ENCODE peak calls at places on chromosome X, in five cellular contexts. D is foreskin fibroblast, B is fibroblast of lung, H is heart left ventricle, O is cardiac muscle cell. G is an unnamed sample.

GRCh38 chrX:135688137-135688536 is 25.3 kb upstream of the CT45A1 start:
- DNase-seq in B (no peak), D (no peak), H (no peak), O (peak), G (no peak)

GRCh38 chrX:28010875-28011274 is 29.6 kb upstream of the DCAF8L1 start:
- DNase-seq in D (no peak), H (no peak), O (no peak), B (no peak), G (no peak)

GRCh38 chrX:11210397-11210796 is 82.8 kb upstream of the AMELX start:
- DNase-seq in D (no peak), B (peak), O (no peak), H (no peak), G (no peak)

GRCh38 chrX:48461830-48462229 is 8.2 kb downstream of the SLC38A5 start:
- DNase-seq in H (no peak), D (no peak), B (no peak), O (no peak), G (no peak)

GRCh38 chrX:133726211-133726630 is 259.2 kb downstream of the GPC3 start:
- DNase-seq in O (no peak), H (no peak), B (peak), D (peak), G (peak)

GRCh38 chrX:15269120-15269519 is 763 bp downstream of the ASB9 start:
- DNase-seq in B (no peak), H (no peak), O (no peak), D (no peak), G (no peak)

GRCh38 chrX:13835825-13836224 is 18.9 kb upstream of the GPM6B start:
- DNase-seq in B (no peak), O (no peak), D (no peak), H (no peak), G (no peak)

GRCh38 chrX:37834937-37835336 is 12.4 kb downstream of the DYNLT3 start:
- DNase-seq in D (no peak), B (no peak), H (no peak), O (no peak), G (no peak)

GRCh38 chrX:55668084-55668483 is 44.9 kb downstream of the FOXR2 start:
- DNase-seq in B (no peak), O (no peak), H (no peak), D (no peak), G (no peak)

GRCh38 chrX:111447298-111447697 is 35.3 kb upstream of the DCX start:
- DNase-seq in B (no peak), H (peak), O (peak), D (no peak), G (no peak)

GRCh38 chrX:151695583-151695930 is 299 bp downstream of the PRRG3 start:
- DNase-seq in B (no peak), O (no peak), D (no peak), H (no peak), G (no peak)

GRCh38 chrX:109830157-109830703 is 97.2 kb upstream of the ACSL4 start:
- DNase-seq in B (no peak), H (no peak), D (no peak), O (no peak), G (no peak)

GRCh38 chrX:15769300-15769954 is 20.9 kb upstream of the ZRSR2 start:
- DNase-seq in B (no peak), D (no peak), H (no peak), O (no peak), G (no peak)

GRCh38 chrX:63511361-63511760 is 160.2 kb upstream of the SPIN4 start:
- DNase-seq in B (no peak), H (no peak), O (no peak), D (no peak), G (peak)

GRCh38 chrX:139106111-139106510 is 394.6 kb upstream of the FGF13 start:
- DNase-seq in B (peak), D (peak), H (no peak), O (no peak), G (no peak)

GRCh38 chrX:110415440-110416167 is 57.0 kb downstream of the RTL9 start:
- DNase-seq in D (no peak), B (peak), O (no peak), H (no peak), G (no peak)

GRCh38 chrX:38754102-38754790 is 47.0 kb upstream of the MID1IP1 start:
- DNase-seq in D (peak), H (no peak), O (peak), B (peak), G (peak)

GRCh38 chrX:100410083-100410590 is at the start of gene PCDH19:
- DNase-seq in O (peak), D (peak), H (peak), B (peak), G (peak)

GRCh38 chrX:119041175-119041574 is 31.6 kb upstream of the CT47C1 start:
- DNase-seq in H (peak), O (peak), D (peak), B (peak), G (no peak)

GRCh38 chrX:109797311-109797975 is 64.4 kb upstream of the ACSL4 start:
- DNase-seq in D (no peak), B (peak), O (no peak), H (no peak), G (peak)

GRCh38 chrX:65451663-65452062 is 82.9 kb downstream of the LAS1L start:
- DNase-seq in H (no peak), B (peak), D (no peak), O (peak), G (no peak)

GRCh38 chrX:133674726-133675470 is 259.6 kb upstream of the GPC4 start:
- DNase-seq in D (no peak), O (peak), B (no peak), H (no peak), G (no peak)

GRCh38 chrX:51641421-51642021 is 22.8 kb upstream of the CENPVL3 start:
- DNase-seq in B (peak), O (peak), D (peak), H (no peak), G (peak)

GRCh38 chrX:56248492-56248891 is 16.3 kb downstream of the KLF8 start:
- DNase-seq in H (peak), O (peak), D (no peak), B (peak), G (no peak)

GRCh38 chrX:26597981-26598380 is 382.0 kb downstream of the MAGEB5 start:
- DNase-seq in H (no peak), O (no peak), B (no peak), D (no peak), G (no peak)

GRCh38 chrX:87582453-87582852 is 64.9 kb downstream of the KLHL4 start:
- DNase-seq in B (no peak), O (no peak), D (no peak), H (no peak), G (no peak)

GRCh38 chrX:129529685-129530281 is 6.5 kb upstream of the SMARCA1 start:
- DNase-seq in B (peak), O (no peak), D (no peak), H (peak), G (no peak)

GRCh38 chrX:44651347-44651746 is 108.7 kb upstream of the FUNDC1 start:
- DNase-seq in H (no peak), O (peak), D (no peak), B (no peak), G (no peak)

GRCh38 chrX:134631404-134632346 is 26.6 kb downstream of the PLAC1 start:
- DNase-seq in O (no peak), D (peak), H (no peak), B (peak), G (no peak)

GRCh38 chrX:30308263-30309138 is 689 bp downstream of the NR0B1 start:
- DNase-seq in O (peak), B (peak), D (no peak), H (no peak), G (no peak)

GRCh38 chrX:1491851-1492349 is 39.2 kb upstream of the ASMTL start:
- DNase-seq in O (peak), H (no peak), B (no peak), D (no peak), G (peak)

GRCh38 chrX:97563531-97564133 is 679.9 kb downstream of the RPA4 start:
- DNase-seq in D (peak), O (no peak), B (peak), H (peak), G (no peak)

GRCh38 chrX:101347859-101348451 is 587 bp downstream of the TIMM8A start:
- DNase-seq in H (no peak), O (no peak), D (no peak), B (peak), G (no peak)

GRCh38 chrX:98071331-98071730 is 1187.6 kb downstream of the RPA4 start:
- DNase-seq in O (no peak), H (no peak), B (no peak), D (no peak), G (no peak)

GRCh38 chrX:41051303-41051702 is 33.9 kb upstream of the USP9X start:
- DNase-seq in B (no peak), H (no peak), D (no peak), O (no peak), G (no peak)
- H3K4me3 ChIP-seq in B (no peak), H (no peak), D (no peak), O (no peak), G (no peak)

DNA sequence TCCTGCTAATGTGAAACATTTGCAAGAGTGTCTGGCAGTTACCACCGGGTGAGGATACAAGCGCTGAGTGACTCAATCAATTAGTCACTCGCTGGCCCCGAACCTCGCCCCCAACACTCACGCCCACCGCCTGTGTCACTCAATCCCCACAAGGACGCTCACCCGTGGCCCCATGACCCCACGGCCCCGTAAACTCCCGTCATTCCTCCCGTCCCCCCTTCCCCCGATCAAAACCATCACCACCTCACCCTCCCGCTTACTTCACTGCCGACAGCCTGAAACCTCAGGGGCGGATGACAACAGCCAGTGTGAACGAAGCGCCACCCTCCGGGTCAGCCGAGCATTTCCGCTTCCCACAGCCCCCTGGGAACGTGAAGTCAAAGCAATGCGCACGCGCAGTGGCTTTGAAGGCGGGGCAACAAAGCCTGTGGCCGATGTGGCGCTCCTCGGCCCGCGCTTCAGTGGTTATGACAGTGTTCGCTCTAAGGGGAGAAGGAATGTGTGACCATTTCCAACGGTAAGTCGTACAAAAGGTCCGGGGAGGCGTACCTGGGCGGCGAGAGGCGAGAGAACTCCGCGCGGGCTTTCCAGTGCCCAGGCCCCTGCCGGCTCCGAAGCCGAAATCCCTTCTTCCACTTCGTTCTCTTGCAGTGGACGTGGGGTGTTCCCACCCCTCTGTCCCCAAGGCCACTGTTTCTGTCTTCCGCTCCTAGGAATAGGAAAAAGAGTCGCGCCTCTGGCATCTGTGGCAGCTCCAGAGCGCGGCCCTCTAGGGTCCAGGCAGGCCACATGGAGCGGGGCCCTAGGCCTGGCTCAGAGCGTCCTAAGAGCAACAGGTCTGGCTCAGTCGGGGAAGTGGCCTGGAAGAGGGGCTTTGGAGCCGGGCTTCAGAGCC is at the start of gene ZNF674:
- DNase-seq in H (peak), O (peak), D (peak), B (peak), G (peak)
- TF ChIP-seq CTCF in H (peak), O (peak), D (peak), B (no peak), G (peak)

DNA sequence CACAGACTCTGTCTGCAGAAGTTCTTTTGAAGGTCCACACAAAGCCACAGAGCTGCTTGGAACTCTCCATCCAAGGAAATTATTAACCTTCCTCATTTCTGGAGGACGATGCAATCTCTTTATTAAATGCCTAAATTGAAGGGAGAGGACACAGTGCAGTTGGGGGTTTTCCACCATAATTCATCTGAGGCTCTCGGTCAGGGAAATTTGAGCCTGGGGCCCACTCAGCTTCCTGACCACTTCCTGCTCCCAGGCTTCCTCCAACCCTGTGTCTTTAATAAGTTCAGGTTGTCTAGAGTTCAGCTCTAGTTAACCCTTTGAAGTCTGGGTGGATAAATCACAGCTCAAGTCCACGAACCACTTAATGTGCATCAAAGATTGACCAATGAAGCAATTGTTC is 58.5 kb downstream of the PRPS1 start:
- DNase-seq in B (no peak), H (no peak), D (no peak), O (no peak), G (no peak)
- H3K4me3 ChIP-seq in B (no peak), H (no peak), D (no peak), O (no peak), G (no peak)

GRCh38 chrX:150643271-150643670 is 49.9 kb upstream of the MTMR1 start:
- DNase-seq in B (peak), D (no peak), O (no peak), H (no peak), G (no peak)
- TF ChIP-seq CTCF in B (no peak), D (no peak), O (peak), H (no peak), G (peak)

GRCh38 chrX:153474718-153475117 is 4.3 kb upstream of the HAUS7 start:
- DNase-seq in D (no peak), O (no peak), H (peak), B (peak), G (no peak)
- H3K4me3 ChIP-seq in D (peak), O (no peak), H (peak), B (no peak), G (no peak)

GRCh38 chrX:154376768-154377167 is 2.3 kb upstream of the EMD start:
- DNase-seq in D (no peak), H (no peak), O (no peak), B (peak), G (no peak)

GRCh38 chrX:154372612-154373022 is 1.8 kb downstream of the FLNA start:
- DNase-seq in O (peak), B (peak), H (no peak), D (no peak), G (no peak)

GRCh38 chrX:154375156-154375504 is 696 bp upstream of the FLNA start:
- DNase-seq in B (no peak), H (no peak), O (no peak), D (no peak), G (no peak)

GRCh38 chrX:154373340-154374306 is 811 bp downstream of the FLNA start:
- DNase-seq in B (peak), D (peak), O (peak), H (peak), G (peak)

GRCh38 chrX:154374361-154375155 is at the start of gene FLNA:
- DNase-seq in D (no peak), O (peak), B (no peak), H (no peak), G (no peak)
- TF ChIP-seq CTCF in D (no peak), O (no peak), B (no peak), H (peak), G (peak)

DNA sequence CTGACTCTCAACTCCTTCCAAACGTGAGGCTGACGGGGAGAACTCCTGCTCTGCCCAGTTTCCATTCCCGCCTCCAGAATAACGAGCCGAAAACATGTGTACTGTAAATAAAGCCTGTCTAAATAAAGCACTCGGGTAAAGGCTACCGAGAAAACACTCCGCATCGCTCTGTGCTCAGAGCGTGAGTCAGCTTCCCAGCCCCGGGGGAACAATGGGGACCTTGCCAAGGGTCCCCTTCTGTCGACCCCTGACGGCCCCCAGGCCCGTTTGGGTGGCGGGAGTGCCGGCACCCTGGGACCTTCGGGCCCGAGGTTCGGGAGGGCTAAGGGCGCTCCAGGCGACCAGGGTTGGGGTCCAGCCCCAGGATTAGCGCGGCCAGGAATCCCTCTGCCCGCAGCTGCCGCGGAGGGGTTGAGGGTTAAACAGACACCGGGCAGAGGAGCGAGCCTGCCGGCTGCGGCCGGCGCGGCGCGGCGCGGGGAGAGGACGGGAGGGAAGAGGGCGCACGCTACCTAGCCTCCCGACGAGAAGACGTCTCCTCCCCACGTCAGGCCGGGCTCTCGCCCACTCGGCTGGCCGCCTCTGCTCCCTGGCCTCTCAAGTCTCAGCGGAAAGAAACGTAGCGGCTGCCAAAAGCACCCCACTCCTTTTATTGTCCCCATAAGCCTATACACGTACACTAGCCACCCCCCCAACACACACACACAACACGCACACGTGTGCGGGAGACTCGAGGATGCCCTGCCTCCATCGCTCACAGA is 85.5 kb downstream of the BCOR start:
- DNase-seq in O (no peak), D (peak), B (peak), H (peak), G (no peak)
- H3K4me3 ChIP-seq in O (no peak), D (peak), B (no peak), H (peak), G (no peak)